ENCODE peak calls at places on chromosomes 3 and 15, in seven cellular contexts. One of them, this sample, is unnamed.

GRCh38 chr15:76576526-76577279 is 240.1 kb downstream of the ISL2 start:
- DNase-seq in choroid plexus epithelial cell: peak
- DNase-seq in WTC11: no peak
- DNase-seq in sigmoid colon: peak
- DNase-seq in left lung: no peak
- DNase-seq in heart left ventricle: peak
- DNase-seq in fibroblast of lung: peak
- DNase-seq in this sample: no peak

GRCh38 chr3:52299815-52300611 is 12.4 kb downstream of the GLYCTK start:
- DNase-seq in choroid plexus epithelial cell: peak
- DNase-seq in WTC11: peak
- DNase-seq in sigmoid colon: no peak
- DNase-seq in left lung: peak
- DNase-seq in heart left ventricle: peak
- DNase-seq in fibroblast of lung: no peak
- DNase-seq in this sample: no peak

GRCh38 chr3:11238057-11238456 is 34.1 kb upstream of the ATG7 start:
- DNase-seq in choroid plexus epithelial cell: peak
- DNase-seq in WTC11: no peak
- DNase-seq in sigmoid colon: no peak
- DNase-seq in left lung: no peak
- DNase-seq in heart left ventricle: no peak
- DNase-seq in fibroblast of lung: peak
- DNase-seq in this sample: no peak

GRCh38 chr15:85394552-85395333 is 14.3 kb downstream of the AKAP13 start:
- DNase-seq in choroid plexus epithelial cell: no peak
- DNase-seq in WTC11: no peak
- DNase-seq in sigmoid colon: no peak
- DNase-seq in left lung: no peak
- DNase-seq in heart left ventricle: no peak
- DNase-seq in fibroblast of lung: no peak
- DNase-seq in this sample: no peak

GRCh38 chr15:63348392-63348791 is 33.3 kb downstream of the CA12 start:
- DNase-seq in choroid plexus epithelial cell: peak
- DNase-seq in WTC11: no peak
- DNase-seq in sigmoid colon: peak
- DNase-seq in left lung: no peak
- DNase-seq in heart left ventricle: peak
- DNase-seq in fibroblast of lung: peak
- DNase-seq in this sample: no peak

GRCh38 chr3:156751461-156752025 is 74.6 kb upstream of the LEKR1 start:
- DNase-seq in choroid plexus epithelial cell: peak
- DNase-seq in WTC11: peak
- DNase-seq in sigmoid colon: no peak
- DNase-seq in left lung: peak
- DNase-seq in heart left ventricle: peak
- DNase-seq in fibroblast of lung: peak
- DNase-seq in this sample: no peak

GRCh38 chr15:37015476-37015875 is 84.9 kb downstream of the MEIS2 start:
- DNase-seq in choroid plexus epithelial cell: no peak
- DNase-seq in WTC11: no peak
- DNase-seq in sigmoid colon: no peak
- DNase-seq in left lung: no peak
- DNase-seq in heart left ventricle: no peak
- DNase-seq in fibroblast of lung: no peak
- DNase-seq in this sample: no peak

GRCh38 chr3:178302966-178303930 is 233.0 kb upstream of the KCNMB2 start:
- DNase-seq in choroid plexus epithelial cell: no peak
- DNase-seq in WTC11: no peak
- DNase-seq in sigmoid colon: no peak
- DNase-seq in left lung: no peak
- DNase-seq in heart left ventricle: no peak
- DNase-seq in fibroblast of lung: no peak
- DNase-seq in this sample: no peak

GRCh38 chr3:10248984-10249748 is 907 bp downstream of the TATDN2 start:
- DNase-seq in choroid plexus epithelial cell: peak
- DNase-seq in WTC11: peak
- DNase-seq in sigmoid colon: peak
- DNase-seq in left lung: peak
- DNase-seq in heart left ventricle: peak
- DNase-seq in fibroblast of lung: peak
- DNase-seq in this sample: no peak

GRCh38 chr3:173257797-173258196 is 116.8 kb upstream of the SPATA16 start:
- DNase-seq in choroid plexus epithelial cell: no peak
- DNase-seq in WTC11: no peak
- DNase-seq in sigmoid colon: no peak
- DNase-seq in left lung: no peak
- DNase-seq in heart left ventricle: no peak
- DNase-seq in fibroblast of lung: no peak
- DNase-seq in this sample: no peak

GRCh38 chr3:180421221-180421620 is 180.7 kb upstream of the TTC14 start:
- DNase-seq in choroid plexus epithelial cell: peak
- DNase-seq in WTC11: no peak
- DNase-seq in sigmoid colon: no peak
- DNase-seq in left lung: no peak
- DNase-seq in heart left ventricle: no peak
- DNase-seq in fibroblast of lung: no peak
- DNase-seq in this sample: no peak

GRCh38 chr15:87597346-87598052 is 659.0 kb downstream of the NTRK3 start:
- DNase-seq in choroid plexus epithelial cell: peak
- DNase-seq in WTC11: no peak
- DNase-seq in sigmoid colon: no peak
- DNase-seq in left lung: no peak
- DNase-seq in heart left ventricle: no peak
- DNase-seq in fibroblast of lung: no peak
- DNase-seq in this sample: no peak

GRCh38 chr3:115062009-115062408 is 85.1 kb downstream of the ZBTB20 start:
- DNase-seq in choroid plexus epithelial cell: no peak
- DNase-seq in WTC11: no peak
- DNase-seq in sigmoid colon: no peak
- DNase-seq in left lung: no peak
- DNase-seq in heart left ventricle: no peak
- DNase-seq in fibroblast of lung: no peak
- DNase-seq in this sample: no peak

GRCh38 chr3:172511783-172512357 is 11.4 kb downstream of the TNFSF10 start:
- DNase-seq in choroid plexus epithelial cell: no peak
- DNase-seq in WTC11: no peak
- DNase-seq in sigmoid colon: no peak
- DNase-seq in left lung: no peak
- DNase-seq in heart left ventricle: no peak
- DNase-seq in fibroblast of lung: no peak
- DNase-seq in this sample: no peak

GRCh38 chr3:124586126-124587052 is 143.9 kb upstream of the UMPS start:
- DNase-seq in choroid plexus epithelial cell: no peak
- DNase-seq in WTC11: peak
- DNase-seq in sigmoid colon: no peak
- DNase-seq in left lung: no peak
- DNase-seq in heart left ventricle: no peak
- DNase-seq in fibroblast of lung: no peak
- DNase-seq in this sample: no peak

GRCh38 chr3:80213076-80213475 is 445.3 kb upstream of the ROBO1 start:
- DNase-seq in choroid plexus epithelial cell: no peak
- DNase-seq in WTC11: no peak
- DNase-seq in sigmoid colon: no peak
- DNase-seq in left lung: no peak
- DNase-seq in heart left ventricle: no peak
- DNase-seq in fibroblast of lung: peak
- DNase-seq in this sample: no peak

DNA sequence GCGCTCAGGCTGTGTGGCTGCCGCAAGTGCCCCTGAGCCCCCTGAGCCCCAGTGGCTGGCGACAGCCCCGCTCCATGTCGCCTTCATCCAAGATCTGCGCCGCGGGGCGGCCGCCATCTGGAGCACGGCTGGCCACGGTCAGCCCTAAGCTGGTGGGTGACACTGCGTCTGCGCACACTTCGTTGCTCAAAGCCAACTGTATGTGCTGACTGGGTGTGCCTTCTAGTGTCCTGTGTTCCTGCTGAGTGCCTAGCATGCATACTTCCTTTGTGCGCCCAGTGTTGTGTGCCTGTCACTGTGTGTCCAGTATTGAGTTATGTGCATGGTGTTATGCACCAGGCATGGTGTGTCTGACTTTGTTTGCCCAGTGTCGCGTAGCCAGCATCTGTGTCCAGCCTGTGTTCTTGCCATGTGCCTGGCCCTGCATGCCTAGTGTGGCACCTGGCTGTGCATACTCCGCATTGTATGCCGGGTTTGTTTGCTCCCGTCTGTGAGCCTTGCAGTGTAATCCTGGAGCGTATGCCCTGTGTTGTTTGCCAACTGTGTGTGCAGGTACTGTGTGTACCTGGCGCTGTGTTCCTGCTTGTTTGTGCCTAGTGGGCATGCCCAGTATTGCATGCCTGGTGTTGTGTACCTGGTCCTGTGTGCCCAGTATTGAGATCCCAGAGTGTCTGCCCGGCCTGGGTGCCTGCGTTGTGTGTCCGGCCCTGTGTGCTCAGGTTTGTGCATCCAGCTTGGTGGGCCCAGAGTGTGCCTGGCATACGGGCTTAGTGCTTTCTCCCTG is 54.7 kb upstream of the CHRNA7 start:
- DNase-seq in choroid plexus epithelial cell: peak
- DNase-seq in WTC11: peak
- DNase-seq in sigmoid colon: no peak
- DNase-seq in left lung: no peak
- DNase-seq in heart left ventricle: no peak
- DNase-seq in fibroblast of lung: peak
- DNase-seq in this sample: no peak
- TF ChIP-seq CTCF in choroid plexus epithelial cell: no peak
- TF ChIP-seq CTCF in WTC11: peak
- TF ChIP-seq CTCF in sigmoid colon: no peak
- TF ChIP-seq CTCF in left lung: no peak
- TF ChIP-seq CTCF in heart left ventricle: no peak
- TF ChIP-seq CTCF in fibroblast of lung: no peak
- TF ChIP-seq CTCF in this sample: no peak

DNA sequence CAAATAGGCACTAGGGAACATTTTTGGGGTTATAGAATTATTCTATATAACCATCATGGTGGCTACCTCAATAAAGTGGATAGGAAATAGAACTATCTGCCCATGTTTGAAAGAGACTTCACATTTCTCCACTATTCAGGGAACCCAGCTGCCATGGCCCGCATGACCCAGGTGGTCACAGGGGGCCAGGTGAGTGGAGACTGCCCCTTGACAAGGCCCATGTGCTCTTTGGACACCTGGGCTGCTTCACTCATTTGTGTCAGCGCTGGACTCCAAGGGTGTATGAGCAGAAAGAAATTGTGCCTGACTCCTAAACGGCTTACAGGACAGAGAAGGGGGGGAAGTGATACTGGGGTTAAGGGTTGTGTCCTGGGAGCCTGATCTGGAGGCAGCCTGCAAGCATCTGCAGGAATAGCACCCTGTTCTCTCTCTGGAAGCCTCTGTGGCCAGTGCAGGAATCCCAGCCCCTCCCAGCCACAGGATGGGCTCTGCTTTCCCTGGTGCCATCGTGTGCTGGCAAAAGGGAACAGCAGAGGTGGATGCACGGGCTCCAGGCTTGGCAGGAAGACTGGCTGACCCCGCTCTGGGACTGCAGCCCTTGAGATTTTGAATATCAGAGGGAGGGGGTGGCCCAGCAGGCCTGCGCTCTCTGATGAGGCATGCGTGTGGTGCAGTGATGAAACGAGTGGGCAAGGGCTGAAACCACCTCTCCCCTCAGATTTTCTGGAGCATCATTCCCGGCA is 9.1 kb upstream of the C3orf22 start:
- DNase-seq in choroid plexus epithelial cell: no peak
- DNase-seq in WTC11: no peak
- DNase-seq in sigmoid colon: no peak
- DNase-seq in left lung: no peak
- DNase-seq in heart left ventricle: peak
- DNase-seq in fibroblast of lung: no peak
- DNase-seq in this sample: no peak
- TF ChIP-seq CTCF in choroid plexus epithelial cell: no peak
- TF ChIP-seq CTCF in WTC11: no peak
- TF ChIP-seq CTCF in sigmoid colon: no peak
- TF ChIP-seq CTCF in left lung: no peak
- TF ChIP-seq CTCF in heart left ventricle: peak
- TF ChIP-seq CTCF in fibroblast of lung: no peak
- TF ChIP-seq CTCF in this sample: no peak

GRCh38 chr3:128226186-128226725 is 73.0 kb downstream of the EEFSEC start:
- DNase-seq in choroid plexus epithelial cell: no peak
- DNase-seq in WTC11: no peak
- DNase-seq in sigmoid colon: no peak
- DNase-seq in left lung: no peak
- DNase-seq in heart left ventricle: no peak
- DNase-seq in fibroblast of lung: no peak
- DNase-seq in this sample: no peak

GRCh38 chr3:128227507-128227906 is 74.2 kb downstream of the EEFSEC start:
- DNase-seq in choroid plexus epithelial cell: no peak
- DNase-seq in WTC11: no peak
- DNase-seq in sigmoid colon: no peak
- DNase-seq in left lung: no peak
- DNase-seq in heart left ventricle: no peak
- DNase-seq in fibroblast of lung: no peak
- DNase-seq in this sample: no peak

GRCh38 chr3:128229077-128229837 is 76.0 kb downstream of the EEFSEC start:
- DNase-seq in choroid plexus epithelial cell: no peak
- DNase-seq in WTC11: no peak
- DNase-seq in sigmoid colon: no peak
- DNase-seq in left lung: no peak
- DNase-seq in heart left ventricle: no peak
- DNase-seq in fibroblast of lung: peak
- DNase-seq in this sample: no peak

GRCh38 chr3:128228366-128228910 is 75.2 kb downstream of the EEFSEC start:
- DNase-seq in choroid plexus epithelial cell: no peak
- DNase-seq in WTC11: no peak
- DNase-seq in sigmoid colon: no peak
- DNase-seq in left lung: no peak
- DNase-seq in heart left ventricle: no peak
- DNase-seq in fibroblast of lung: no peak
- DNase-seq in this sample: no peak

DNA sequence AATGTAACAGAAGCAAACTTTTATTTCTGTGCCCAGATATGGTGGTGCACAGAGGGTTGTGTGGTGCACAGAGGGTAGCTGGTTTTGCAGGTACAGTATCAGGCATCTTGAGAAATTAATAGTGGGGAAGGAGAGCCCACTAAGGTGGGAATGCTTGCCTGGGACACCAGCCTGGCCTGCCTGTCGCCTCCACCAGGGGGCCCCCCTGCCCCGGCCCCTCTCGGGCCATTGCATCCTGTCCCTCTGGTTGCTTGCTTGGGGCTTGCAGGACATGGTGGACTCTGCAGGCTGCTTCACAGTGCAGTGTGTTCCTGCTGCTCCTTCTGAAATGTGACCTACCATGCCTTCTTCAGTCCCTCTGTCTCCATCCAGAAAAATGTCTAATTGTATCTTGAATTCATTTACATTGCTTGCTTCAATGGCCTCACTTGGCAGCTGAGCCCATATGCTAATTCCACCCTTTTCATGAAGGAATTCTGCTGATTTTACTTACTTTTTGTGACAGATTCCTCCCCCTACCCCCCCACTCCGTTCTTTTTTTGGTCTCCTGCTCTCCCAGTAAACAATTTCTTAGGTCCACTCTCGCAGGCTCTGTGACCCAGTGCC is 73.6 kb downstream of the EEFSEC start:
- DNase-seq in choroid plexus epithelial cell: peak
- DNase-seq in WTC11: peak
- DNase-seq in sigmoid colon: no peak
- DNase-seq in left lung: no peak
- DNase-seq in heart left ventricle: no peak
- DNase-seq in fibroblast of lung: peak
- DNase-seq in this sample: no peak
- TF ChIP-seq CTCF in choroid plexus epithelial cell: peak
- TF ChIP-seq CTCF in WTC11: peak
- TF ChIP-seq CTCF in sigmoid colon: peak
- TF ChIP-seq CTCF in left lung: peak
- TF ChIP-seq CTCF in heart left ventricle: peak
- TF ChIP-seq CTCF in fibroblast of lung: peak
- TF ChIP-seq CTCF in this sample: peak

GRCh38 chr3:57078366-57079220 is 18.1 kb downstream of the SPATA12 start:
- DNase-seq in choroid plexus epithelial cell: peak
- DNase-seq in WTC11: peak
- DNase-seq in sigmoid colon: peak
- DNase-seq in left lung: peak
- DNase-seq in heart left ventricle: peak
- DNase-seq in fibroblast of lung: peak
- DNase-seq in this sample: peak
- TF ChIP-seq CTCF in choroid plexus epithelial cell: no peak
- TF ChIP-seq CTCF in WTC11: no peak
- TF ChIP-seq CTCF in sigmoid colon: no peak
- TF ChIP-seq CTCF in left lung: no peak
- TF ChIP-seq CTCF in heart left ventricle: peak
- TF ChIP-seq CTCF in fibroblast of lung: no peak
- TF ChIP-seq CTCF in this sample: no peak